ENCODE peak calls at places on chromosomes 16 and 17, in four cellular contexts. W, Q, F and P are unnamed samples.

GRCh38 chr16:30588651-30589050 is 3.2 kb upstream of the ZNF785 start:
- DNase-seq in W (no peak), Q (no peak), F (no peak), P (no peak)

GRCh38 chr17:40224707-40225092 is 5.6 kb downstream of the WIPF2 start:
- DNase-seq in W (no peak), Q (no peak), F (no peak), P (no peak)

GRCh38 chr17:2215616-2216364 is 87.8 kb downstream of the SMG6 start:
- DNase-seq in W (peak; percentile 39), Q (peak; percentile 82), F (peak; percentile 86), P (peak; percentile 79)

GRCh38 chr17:45640141-45640850 is 143.8 kb upstream of the CRHR1 start:
- DNase-seq in W (peak; percentile 49), Q (peak; percentile 67), F (peak; percentile 60), P (peak; percentile 20)

GRCh38 chr16:72604375-72604774 is 432.4 kb upstream of the PMFBP1 start:
- DNase-seq in W (no peak), Q (no peak), F (no peak), P (no peak)

GRCh38 chr17:46179375-46179999 is 13.7 kb downstream of the KANSL1 start:
- DNase-seq in W (no peak), Q (no peak), F (no peak), P (no peak)

GRCh38 chr17:77641718-77642117 is 316.8 kb upstream of the TNRC6C start:
- DNase-seq in W (no peak), Q (no peak), F (no peak), P (no peak)

GRCh38 chr16:63655846-63656245 is 1466.0 kb downstream of the CDH11 start:
- DNase-seq in W (no peak), Q (no peak), F (no peak), P (no peak)

GRCh38 chr17:31442860-31443259 is 51.4 kb downstream of the RAB11FIP4 start:
- DNase-seq in W (no peak), Q (no peak), F (no peak), P (no peak)

GRCh38 chr17:57636274-57636673 is 108.8 kb downstream of the CCDC182 start:
- DNase-seq in W (no peak), Q (no peak), F (no peak), P (no peak)